ENCODE peak calls at places on chromosomes 7 and 10, in nine cellular contexts. One of them, this sample, is unnamed. For H3K4me1, the result is how much of the 10 kb centered on the place peaks cover.

GRCh38 chr7:100434297-100435144 is 1.8 kb downstream of the PPP1R35 start:
- DNase-seq in tibial nerve: no peak
- DNase-seq in naive thymus-derived CD4-positive, alpha-beta T cell: no peak
- DNase-seq in sigmoid colon: peak
- DNase-seq in Peyer's patch: no peak
- DNase-seq in A673: no peak
- DNase-seq in kidney: no peak
- DNase-seq in lower lobe of right lung: peak
- DNase-seq in Caco-2: no peak
- DNase-seq in this sample: no peak

GRCh38 chr10:86798636-86799035 is 42.2 kb downstream of the BMPR1A start:
- DNase-seq in Peyer's patch: no peak
- DNase-seq in naive thymus-derived CD4-positive, alpha-beta T cell: no peak
- DNase-seq in kidney: no peak
- DNase-seq in tibial nerve: no peak
- DNase-seq in A673: peak
- DNase-seq in Caco-2: no peak
- DNase-seq in lower lobe of right lung: no peak
- DNase-seq in sigmoid colon: no peak
- DNase-seq in this sample: no peak

GRCh38 chr7:84729284-84729683 is 457.6 kb downstream of the SEMA3D start:
- DNase-seq in Caco-2: no peak
- DNase-seq in naive thymus-derived CD4-positive, alpha-beta T cell: no peak
- DNase-seq in tibial nerve: no peak
- DNase-seq in Peyer's patch: no peak
- DNase-seq in A673: no peak
- DNase-seq in sigmoid colon: no peak
- DNase-seq in kidney: no peak
- DNase-seq in lower lobe of right lung: no peak
- DNase-seq in this sample: no peak

GRCh38 chr7:48087349-48087748 is 1.7 kb upstream of the UPP1 start:
- DNase-seq in Caco-2: no peak
- DNase-seq in sigmoid colon: no peak
- DNase-seq in Peyer's patch: no peak
- DNase-seq in lower lobe of right lung: no peak
- DNase-seq in tibial nerve: no peak
- DNase-seq in naive thymus-derived CD4-positive, alpha-beta T cell: no peak
- DNase-seq in A673: no peak
- DNase-seq in kidney: no peak
- DNase-seq in this sample: peak

GRCh38 chr7:5497158-5498103 is 73.8 kb upstream of the TNRC18 start:
- DNase-seq in kidney: no peak
- DNase-seq in tibial nerve: no peak
- DNase-seq in sigmoid colon: no peak
- DNase-seq in lower lobe of right lung: no peak
- DNase-seq in naive thymus-derived CD4-positive, alpha-beta T cell: no peak
- DNase-seq in A673: no peak
- DNase-seq in Caco-2: no peak
- DNase-seq in Peyer's patch: no peak
- DNase-seq in this sample: no peak

GRCh38 chr10:101683226-101683625 is 11.7 kb downstream of the FBXW4 start:
- DNase-seq in Caco-2: no peak
- DNase-seq in A673: no peak
- DNase-seq in tibial nerve: no peak
- DNase-seq in naive thymus-derived CD4-positive, alpha-beta T cell: no peak
- DNase-seq in lower lobe of right lung: no peak
- DNase-seq in Peyer's patch: no peak
- DNase-seq in kidney: no peak
- DNase-seq in sigmoid colon: no peak
- DNase-seq in this sample: no peak

GRCh38 chr7:156638443-156639077 is 2.0 kb upstream of the RNF32 start:
- DNase-seq in A673: no peak
- DNase-seq in Peyer's patch: no peak
- DNase-seq in lower lobe of right lung: no peak
- DNase-seq in Caco-2: peak
- DNase-seq in sigmoid colon: no peak
- DNase-seq in tibial nerve: no peak
- DNase-seq in kidney: no peak
- DNase-seq in naive thymus-derived CD4-positive, alpha-beta T cell: no peak
- DNase-seq in this sample: no peak

GRCh38 chr10:126839094-126839761 is 66.0 kb upstream of the DOCK1 start:
- DNase-seq in Peyer's patch: no peak
- DNase-seq in tibial nerve: no peak
- DNase-seq in naive thymus-derived CD4-positive, alpha-beta T cell: no peak
- DNase-seq in kidney: peak
- DNase-seq in lower lobe of right lung: peak
- DNase-seq in A673: peak
- DNase-seq in sigmoid colon: no peak
- DNase-seq in Caco-2: peak
- DNase-seq in this sample: no peak

GRCh38 chr7:99030145-99030856 is 113.6 kb downstream of the SMURF1 start:
- DNase-seq in lower lobe of right lung: no peak
- DNase-seq in A673: no peak
- DNase-seq in Caco-2: peak
- DNase-seq in Peyer's patch: no peak
- DNase-seq in kidney: no peak
- DNase-seq in naive thymus-derived CD4-positive, alpha-beta T cell: no peak
- DNase-seq in tibial nerve: no peak
- DNase-seq in sigmoid colon: peak
- DNase-seq in this sample: no peak

GRCh38 chr7:99027241-99027640 is 116.7 kb downstream of the SMURF1 start:
- DNase-seq in lower lobe of right lung: no peak
- DNase-seq in sigmoid colon: no peak
- DNase-seq in Caco-2: no peak
- DNase-seq in tibial nerve: no peak
- DNase-seq in Peyer's patch: no peak
- DNase-seq in kidney: no peak
- DNase-seq in A673: no peak
- DNase-seq in naive thymus-derived CD4-positive, alpha-beta T cell: no peak
- DNase-seq in this sample: no peak

GRCh38 chr7:99029481-99030144 is 114.3 kb downstream of the SMURF1 start:
- DNase-seq in Peyer's patch: no peak
- DNase-seq in sigmoid colon: peak
- DNase-seq in tibial nerve: no peak
- DNase-seq in lower lobe of right lung: no peak
- DNase-seq in naive thymus-derived CD4-positive, alpha-beta T cell: no peak
- DNase-seq in Caco-2: no peak
- DNase-seq in A673: no peak
- DNase-seq in kidney: no peak
- DNase-seq in this sample: no peak

GRCh38 chr7:99027841-99028240 is 116.1 kb downstream of the SMURF1 start:
- DNase-seq in Caco-2: no peak
- DNase-seq in Peyer's patch: no peak
- DNase-seq in kidney: no peak
- DNase-seq in tibial nerve: no peak
- DNase-seq in sigmoid colon: peak
- DNase-seq in naive thymus-derived CD4-positive, alpha-beta T cell: no peak
- DNase-seq in A673: no peak
- DNase-seq in lower lobe of right lung: no peak
- DNase-seq in this sample: no peak

DNA sequence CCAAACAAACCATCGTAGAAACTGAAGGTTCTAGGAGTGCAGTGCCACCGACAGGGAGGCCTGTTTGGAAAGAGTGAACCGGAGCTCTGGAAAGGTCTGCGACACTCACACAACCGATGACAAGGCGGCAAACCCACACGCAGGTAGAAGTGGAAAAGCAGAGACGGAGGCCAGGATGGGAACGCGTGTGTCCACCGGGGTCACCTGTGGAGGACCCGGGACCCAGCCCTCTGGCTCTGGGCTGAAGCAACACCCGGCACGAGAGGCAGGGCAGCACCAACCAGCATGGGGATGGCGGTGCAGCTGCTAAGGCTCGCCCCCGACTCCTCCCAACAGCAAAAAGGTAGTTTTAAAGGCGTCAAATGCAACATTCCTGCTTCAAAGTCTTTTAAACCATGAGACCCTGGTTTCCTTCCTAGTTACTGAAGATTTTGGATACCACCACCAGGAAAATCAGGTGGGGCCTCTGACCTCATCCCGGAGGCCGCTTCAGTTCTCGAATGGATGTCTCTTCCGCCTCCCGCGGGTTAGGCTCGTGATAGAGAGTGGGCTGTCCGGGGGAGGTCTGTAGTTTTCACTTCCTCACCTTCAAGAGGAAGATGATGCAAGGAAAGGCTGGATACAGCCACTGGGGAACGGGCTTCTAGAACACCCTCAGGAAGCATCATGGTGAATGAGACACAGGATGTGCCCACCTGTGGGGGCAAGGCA is 115.5 kb downstream of the SMURF1 start:
- DNase-seq in kidney: no peak
- DNase-seq in Peyer's patch: no peak
- DNase-seq in naive thymus-derived CD4-positive, alpha-beta T cell: no peak
- DNase-seq in tibial nerve: no peak
- DNase-seq in lower lobe of right lung: no peak
- DNase-seq in A673: no peak
- DNase-seq in Caco-2: no peak
- DNase-seq in sigmoid colon: peak
- DNase-seq in this sample: no peak
- H3K4me1 ChIP-seq in kidney: under half
- H3K4me1 ChIP-seq in Peyer's patch: under half
- H3K4me1 ChIP-seq in naive thymus-derived CD4-positive, alpha-beta T cell: under half
- H3K4me1 ChIP-seq in tibial nerve: under half
- H3K4me1 ChIP-seq in lower lobe of right lung: under half
- H3K4me1 ChIP-seq in A673: under half
- H3K4me1 ChIP-seq in Caco-2: under half
- H3K4me1 ChIP-seq in sigmoid colon: under half
- H3K4me1 ChIP-seq in this sample: under half

GRCh38 chr10:123943307-123943706 is 51.7 kb upstream of the CPXM2 start:
- DNase-seq in A673: no peak
- DNase-seq in tibial nerve: no peak
- DNase-seq in kidney: no peak
- DNase-seq in naive thymus-derived CD4-positive, alpha-beta T cell: no peak
- DNase-seq in Caco-2: no peak
- DNase-seq in lower lobe of right lung: no peak
- DNase-seq in Peyer's patch: no peak
- DNase-seq in sigmoid colon: no peak
- DNase-seq in this sample: no peak

GRCh38 chr10:123942114-123942513 is 50.5 kb upstream of the CPXM2 start:
- DNase-seq in sigmoid colon: no peak
- DNase-seq in lower lobe of right lung: no peak
- DNase-seq in kidney: no peak
- DNase-seq in Peyer's patch: no peak
- DNase-seq in naive thymus-derived CD4-positive, alpha-beta T cell: no peak
- DNase-seq in Caco-2: no peak
- DNase-seq in tibial nerve: no peak
- DNase-seq in A673: no peak
- DNase-seq in this sample: no peak

GRCh38 chr10:123944661-123945060 is 53.1 kb upstream of the CPXM2 start:
- DNase-seq in tibial nerve: no peak
- DNase-seq in A673: no peak
- DNase-seq in sigmoid colon: no peak
- DNase-seq in naive thymus-derived CD4-positive, alpha-beta T cell: no peak
- DNase-seq in lower lobe of right lung: no peak
- DNase-seq in Caco-2: no peak
- DNase-seq in Peyer's patch: no peak
- DNase-seq in kidney: no peak
- DNase-seq in this sample: no peak

GRCh38 chr10:123948030-123948823 is 56.6 kb upstream of the CPXM2 start:
- DNase-seq in naive thymus-derived CD4-positive, alpha-beta T cell: no peak
- DNase-seq in A673: no peak
- DNase-seq in lower lobe of right lung: no peak
- DNase-seq in tibial nerve: no peak
- DNase-seq in kidney: no peak
- DNase-seq in Peyer's patch: no peak
- DNase-seq in Caco-2: no peak
- DNase-seq in sigmoid colon: no peak
- DNase-seq in this sample: no peak

DNA sequence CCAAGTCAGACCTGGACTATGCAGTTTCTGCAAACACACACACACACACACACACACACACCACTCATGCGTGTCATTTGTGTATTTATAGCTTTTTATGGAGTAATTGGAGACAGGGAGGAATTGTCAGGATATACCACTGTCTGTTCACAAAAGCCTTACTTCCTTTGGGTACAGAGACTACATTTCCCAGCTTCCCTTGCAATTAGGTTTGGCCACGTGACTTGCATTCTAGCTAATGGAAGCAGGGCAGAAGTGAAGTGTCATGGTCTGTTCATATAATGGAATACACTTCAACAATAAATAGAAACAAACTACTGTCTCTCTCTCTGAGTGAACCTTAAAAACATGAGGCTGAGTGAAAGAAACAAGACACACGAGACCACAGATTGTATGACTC is 53.9 kb upstream of the CPXM2 start:
- DNase-seq in Peyer's patch: no peak
- DNase-seq in tibial nerve: no peak
- DNase-seq in kidney: no peak
- DNase-seq in Caco-2: no peak
- DNase-seq in lower lobe of right lung: no peak
- DNase-seq in sigmoid colon: no peak
- DNase-seq in A673: peak
- DNase-seq in naive thymus-derived CD4-positive, alpha-beta T cell: no peak
- DNase-seq in this sample: no peak
- H3K4me1 ChIP-seq in Peyer's patch: under half
- H3K4me1 ChIP-seq in tibial nerve: under half
- H3K4me1 ChIP-seq in kidney: under half
- H3K4me1 ChIP-seq in Caco-2: under half
- H3K4me1 ChIP-seq in lower lobe of right lung: under half
- H3K4me1 ChIP-seq in sigmoid colon: under half
- H3K4me1 ChIP-seq in A673: under half
- H3K4me1 ChIP-seq in naive thymus-derived CD4-positive, alpha-beta T cell: under half
- H3K4me1 ChIP-seq in this sample: under half

GRCh38 chr10:60138842-60139241 is 232.5 kb upstream of the CCDC6 start:
- DNase-seq in Peyer's patch: no peak
- DNase-seq in tibial nerve: no peak
- DNase-seq in naive thymus-derived CD4-positive, alpha-beta T cell: no peak
- DNase-seq in kidney: no peak
- DNase-seq in lower lobe of right lung: no peak
- DNase-seq in sigmoid colon: no peak
- DNase-seq in A673: no peak
- DNase-seq in Caco-2: no peak
- DNase-seq in this sample: no peak

GRCh38 chr10:60138026-60138425 is 231.7 kb upstream of the CCDC6 start:
- DNase-seq in sigmoid colon: no peak
- DNase-seq in Caco-2: peak
- DNase-seq in kidney: no peak
- DNase-seq in naive thymus-derived CD4-positive, alpha-beta T cell: no peak
- DNase-seq in lower lobe of right lung: no peak
- DNase-seq in tibial nerve: no peak
- DNase-seq in A673: no peak
- DNase-seq in Peyer's patch: no peak
- DNase-seq in this sample: no peak

GRCh38 chr10:60139798-60140566 is 233.6 kb upstream of the CCDC6 start:
- DNase-seq in lower lobe of right lung: no peak
- DNase-seq in naive thymus-derived CD4-positive, alpha-beta T cell: no peak
- DNase-seq in kidney: no peak
- DNase-seq in sigmoid colon: no peak
- DNase-seq in tibial nerve: no peak
- DNase-seq in Caco-2: peak
- DNase-seq in Peyer's patch: no peak
- DNase-seq in A673: no peak
- DNase-seq in this sample: no peak

GRCh38 chr10:60140681-60141632 is 234.6 kb upstream of the CCDC6 start:
- DNase-seq in sigmoid colon: peak
- DNase-seq in A673: peak
- DNase-seq in naive thymus-derived CD4-positive, alpha-beta T cell: no peak
- DNase-seq in lower lobe of right lung: no peak
- DNase-seq in kidney: no peak
- DNase-seq in tibial nerve: no peak
- DNase-seq in Peyer's patch: no peak
- DNase-seq in Caco-2: peak
- DNase-seq in this sample: no peak

DNA sequence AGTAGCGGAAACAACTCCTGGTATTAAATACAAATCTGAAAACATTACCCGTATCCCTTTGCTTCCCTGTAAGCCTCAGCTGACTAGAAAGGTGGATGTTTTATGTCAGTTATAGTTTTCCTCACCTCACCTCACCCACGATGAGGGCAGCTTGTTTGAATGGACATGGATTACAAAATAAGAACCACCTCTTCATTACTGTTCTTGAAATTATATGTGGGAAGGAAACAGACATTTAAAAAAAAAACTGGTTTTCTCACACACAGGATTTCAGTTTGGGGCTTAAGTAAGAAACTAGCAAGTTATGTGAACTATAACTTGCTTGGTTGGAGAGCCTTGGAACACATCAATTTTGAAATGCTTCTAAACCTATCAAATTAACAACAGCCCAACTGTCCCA is 232.9 kb upstream of the CCDC6 start:
- DNase-seq in sigmoid colon: no peak
- DNase-seq in Caco-2: no peak
- DNase-seq in naive thymus-derived CD4-positive, alpha-beta T cell: no peak
- DNase-seq in A673: no peak
- DNase-seq in lower lobe of right lung: no peak
- DNase-seq in tibial nerve: no peak
- DNase-seq in Peyer's patch: no peak
- DNase-seq in kidney: no peak
- DNase-seq in this sample: no peak
- H3K4me1 ChIP-seq in sigmoid colon: half or more
- H3K4me1 ChIP-seq in Caco-2: half or more
- H3K4me1 ChIP-seq in naive thymus-derived CD4-positive, alpha-beta T cell: under half
- H3K4me1 ChIP-seq in A673: under half
- H3K4me1 ChIP-seq in lower lobe of right lung: under half
- H3K4me1 ChIP-seq in tibial nerve: under half
- H3K4me1 ChIP-seq in Peyer's patch: under half
- H3K4me1 ChIP-seq in kidney: under half
- H3K4me1 ChIP-seq in this sample: under half

GRCh38 chr10:11715815-11716494 is 26.2 kb upstream of the ECHDC3 start:
- DNase-seq in tibial nerve: no peak
- DNase-seq in Peyer's patch: no peak
- DNase-seq in lower lobe of right lung: peak
- DNase-seq in Caco-2: peak
- DNase-seq in A673: no peak
- DNase-seq in sigmoid colon: no peak
- DNase-seq in naive thymus-derived CD4-positive, alpha-beta T cell: no peak
- DNase-seq in kidney: no peak
- DNase-seq in this sample: no peak
- H3K4me1 ChIP-seq in tibial nerve: under half
- H3K4me1 ChIP-seq in Peyer's patch: under half
- H3K4me1 ChIP-seq in lower lobe of right lung: under half
- H3K4me1 ChIP-seq in Caco-2: under half
- H3K4me1 ChIP-seq in A673: under half
- H3K4me1 ChIP-seq in sigmoid colon: under half
- H3K4me1 ChIP-seq in naive thymus-derived CD4-positive, alpha-beta T cell: under half
- H3K4me1 ChIP-seq in kidney: under half
- H3K4me1 ChIP-seq in this sample: under half